ENCODE peak calls at places on chromosome 5, in six cellular contexts. A, S, P, H, W and Q are unnamed samples.

GRCh38 chr5:114237766-114238165 is 124.1 kb upstream of the KCNN2 start:
- DNase-seq in S (no peak), W (no peak), P (peak; percentile 93), A (no peak), H (no peak), Q (no peak)

GRCh38 chr5:24720743-24721142 is 76.0 kb upstream of the CDH10 start:
- DNase-seq in S (no peak), P (no peak), A (no peak), H (no peak), W (no peak), Q (no peak)

GRCh38 chr5:95113489-95113888 is 171.4 kb downstream of the MCTP1 start:
- DNase-seq in S (no peak), W (peak; percentile 28), H (no peak), P (peak; percentile 88), A (no peak), Q (no peak)

GRCh38 chr5:175753536-175753890 is 95.6 kb downstream of the HRH2 start:
- DNase-seq in A (no peak), W (no peak), S (no peak), H (no peak), P (no peak), Q (no peak)

GRCh38 chr5:80487829-80488708 is at the start of gene FAM151B:
- DNase-seq in H (peak; percentile 52), W (peak; percentile 82), P (peak; percentile 93), A (peak; percentile 97), S (peak; percentile 87), Q (peak; percentile 77)

GRCh38 chr5:119470105-119470763 is 17.9 kb downstream of the HSD17B4 start:
- DNase-seq in W (peak; percentile 71), H (no peak), A (no peak), S (no peak), P (no peak), Q (no peak)

GRCh38 chr5:37308796-37309195 is 59.6 kb upstream of the CPLANE1 start:
- DNase-seq in S (no peak), A (no peak), W (no peak), H (no peak), P (no peak), Q (no peak)

GRCh38 chr5:132751971-132752580 is 4.8 kb downstream of the CCNI2 start:
- DNase-seq in H (no peak), P (no peak), W (no peak), S (no peak), A (no peak), Q (no peak)

GRCh38 chr5:170597876-170598275 is 94.1 kb downstream of the KCNIP1 start:
- DNase-seq in W (no peak), H (no peak), A (no peak), P (peak; percentile 26), S (no peak), Q (peak; percentile 37)

GRCh38 chr5:98975223-98975622 is 46.4 kb upstream of the CHD1 start:
- DNase-seq in P (peak; percentile 15), W (no peak), S (no peak), H (no peak), A (no peak), Q (no peak)

DNA sequence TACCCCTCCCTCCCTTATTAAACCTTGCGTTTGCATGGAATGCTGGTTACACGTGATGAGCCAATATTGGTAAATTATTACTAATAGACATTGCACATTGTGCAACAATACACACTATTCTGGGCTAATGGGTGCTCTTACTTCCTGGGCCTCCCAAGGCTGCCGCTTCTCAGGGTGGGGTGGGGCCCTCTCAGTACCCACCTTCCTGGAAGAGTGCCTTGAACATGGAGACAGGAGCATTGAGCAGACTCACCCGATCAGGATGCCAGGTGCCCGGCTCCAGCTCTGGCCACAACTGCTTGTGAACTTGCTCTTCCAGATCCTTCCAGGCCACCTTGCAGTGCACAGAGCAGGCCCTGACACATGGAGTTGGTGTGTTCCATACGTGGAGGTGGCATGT is 24.7 kb upstream of the CEP72 start:
- DNase-seq in W (no peak), P (no peak), S (no peak), A (peak; percentile 36), H (no peak), Q (no peak)
- H3K27me3 ChIP-seq in W (peaks cover 3% of the 10 kb centered on the region), P (peaks cover 2% of the 10 kb centered on the region), S (peaks cover 8% of the 10 kb centered on the region), A (peaks cover 22% of the 10 kb centered on the region), H (peaks cover 4% of the 10 kb centered on the region), Q (peaks cover 27% of the 10 kb centered on the region)

GRCh38 chr5:127867006-127867788 is 164.0 kb downstream of the CCDC192 start:
- DNase-seq in H (no peak), S (no peak), P (no peak), A (no peak), W (no peak), Q (no peak)
- H3K27me3 ChIP-seq in H (peaks cover 2% of the 10 kb centered on the region), S (no peaks in the 10 kb centered on the region), P (no peaks in the 10 kb centered on the region), A (no peaks in the 10 kb centered on the region), W (no peaks in the 10 kb centered on the region), Q (no peaks in the 10 kb centered on the region)

GRCh38 chr5:135040331-135041144 is 6.5 kb upstream of the PITX1 start:
- DNase-seq in W (no peak), A (no peak), S (no peak), H (no peak), P (no peak), Q (no peak)
- H3K27me3 ChIP-seq in W (peaks cover 95% of the 10 kb centered on the region), A (peaks cover 96% of the 10 kb centered on the region), S (no peaks in the 10 kb centered on the region), H (peaks cover 29% of the 10 kb centered on the region), P (peaks cover 74% of the 10 kb centered on the region), Q (peaks cover 98% of the 10 kb centered on the region)

GRCh38 chr5:139844472-139845145 is 49.0 kb downstream of the PSD2 start:
- DNase-seq in H (peak; percentile 55), W (peak; percentile 51), A (peak; percentile 86), P (peak; percentile 61), S (peak; percentile 39), Q (peak; percentile 66)
- H3K27me3 ChIP-seq in H (peaks cover 19% of the 10 kb centered on the region), W (peaks cover 36% of the 10 kb centered on the region), A (peaks cover 9% of the 10 kb centered on the region), P (peaks cover 4% of the 10 kb centered on the region), S (no peaks in the 10 kb centered on the region), Q (no peaks in the 10 kb centered on the region)

GRCh38 chr5:135492319-135492626 is 40.1 kb upstream of the TIFAB start:
- DNase-seq in H (no peak), A (no peak), P (no peak), S (no peak), W (no peak), Q (no peak)
- H3K27me3 ChIP-seq in H (peaks cover 18% of the 10 kb centered on the region), A (peaks cover 52% of the 10 kb centered on the region), P (no peaks in the 10 kb centered on the region), S (peaks cover 3% of the 10 kb centered on the region), W (peaks cover 90% of the 10 kb centered on the region), Q (peaks cover 79% of the 10 kb centered on the region)

GRCh38 chr5:582936-583635 is 29.1 kb upstream of the CEP72 start:
- DNase-seq in S (no peak), H (no peak), W (no peak), A (peak; percentile 42), P (no peak), Q (no peak)
- H3K27me3 ChIP-seq in S (peaks cover 5% of the 10 kb centered on the region), H (peaks cover 3% of the 10 kb centered on the region), W (peaks cover 3% of the 10 kb centered on the region), A (peaks cover 49% of the 10 kb centered on the region), P (peaks cover 4% of the 10 kb centered on the region), Q (peaks cover 42% of the 10 kb centered on the region)

GRCh38 chr5:60841361-60841760 is 2.7 kb downstream of the ELOVL7 start:
- DNase-seq in P (no peak), A (no peak), H (no peak), W (no peak), S (no peak), Q (no peak)

GRCh38 chr5:60843693-60844428 is at the start of gene ELOVL7:
- DNase-seq in W (peak; percentile 66), A (peak; percentile 92), H (peak; percentile 10), P (peak; percentile 42), S (no peak), Q (peak; percentile 15)

GRCh38 chr5:60842859-60843692 is 993 bp downstream of the ELOVL7 start:
- DNase-seq in A (no peak), H (no peak), W (no peak), P (no peak), S (no peak), Q (no peak)

GRCh38 chr5:60846298-60846697 is 2.2 kb upstream of the ELOVL7 start:
- DNase-seq in A (no peak), P (no peak), W (no peak), H (no peak), S (no peak), Q (no peak)

GRCh38 chr5:60844429-60844890 is 391 bp upstream of the ELOVL7 start:
- DNase-seq in W (peak; percentile 35), S (no peak), H (no peak), A (no peak), P (peak; percentile 30), Q (no peak)
- H3K27me3 ChIP-seq in W (peaks cover 28% of the 10 kb centered on the region), S (peaks cover 27% of the 10 kb centered on the region), H (peaks cover 30% of the 10 kb centered on the region), A (peaks cover 29% of the 10 kb centered on the region), P (peaks cover 37% of the 10 kb centered on the region), Q (peaks cover 56% of the 10 kb centered on the region)

DNA sequence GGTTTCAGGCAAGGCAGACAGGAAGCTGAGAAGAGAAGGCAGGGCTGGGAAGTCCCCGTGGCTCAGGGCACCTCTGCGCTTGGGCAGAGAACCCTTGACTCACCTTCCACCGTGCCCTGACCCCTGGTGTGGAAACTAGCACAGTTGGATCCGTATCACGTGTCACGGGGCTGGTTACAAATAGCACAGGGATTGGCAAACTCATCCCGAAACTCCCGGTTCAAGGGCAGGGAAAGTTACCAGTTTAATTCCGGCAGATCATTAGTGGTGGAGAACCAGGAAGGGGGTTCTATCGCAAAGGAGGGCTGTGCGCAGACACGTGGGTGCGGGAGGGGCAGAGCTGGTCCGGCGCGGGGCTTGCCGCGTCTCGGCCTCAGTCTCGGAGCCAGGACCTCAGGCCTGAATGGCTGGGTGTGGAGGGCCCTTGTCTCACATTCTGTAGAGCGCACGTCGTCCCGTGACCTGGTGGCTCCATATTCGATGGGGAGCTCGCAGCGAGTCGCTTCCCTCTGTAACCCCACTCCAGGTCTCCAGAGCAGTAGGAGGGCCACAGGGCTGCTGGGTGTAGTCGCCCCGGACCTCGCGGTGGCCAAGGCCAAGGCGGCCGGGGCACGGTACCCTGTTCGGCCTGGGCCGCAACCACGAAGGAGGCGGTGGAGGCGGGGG is 750 bp upstream of the TMEM171 start:
- DNase-seq in P (no peak), H (no peak), W (no peak), A (no peak), S (no peak), Q (no peak)
- H3K27me3 ChIP-seq in P (no peaks in the 10 kb centered on the region), H (peaks cover 30% of the 10 kb centered on the region), W (peaks cover 39% of the 10 kb centered on the region), A (peaks cover 17% of the 10 kb centered on the region), S (no peaks in the 10 kb centered on the region), Q (peaks cover 51% of the 10 kb centered on the region)